ENCODE peak calls at places on chromosomes 13 and 19, in six cellular contexts. N is fibroblast of lung, Y is tibial artery, W is WERI-Rb-1, J is Panc1, U is lower lobe of right lung. H is an unnamed sample. For H3K36me3, the result is how much of the 10 kb centered on the place peaks cover.

GRCh38 chr13:44713793-44714469 is 137.8 kb upstream of the TSC22D1 start:
- DNase-seq in N (peak), Y (peak), W (no peak), J (no peak), U (no peak), H (peak)

GRCh38 chr19:56333506-56333905 is 18.9 kb upstream of the ZSCAN5A start:
- DNase-seq in N (peak), Y (peak), W (peak), J (no peak), U (no peak), H (no peak)

GRCh38 chr19:36245210-36246005 is 30.5 kb downstream of the ZNF146 start:
- DNase-seq in N (peak), Y (no peak), W (no peak), J (no peak), U (no peak), H (no peak)

GRCh38 chr13:89832827-89833226 is 1514.7 kb upstream of the MIR17HG start:
- DNase-seq in N (no peak), Y (no peak), W (no peak), J (no peak), U (no peak), H (no peak)

GRCh38 chr13:109146912-109147624 is 517.7 kb downstream of the MYO16 start:
- DNase-seq in N (peak), Y (no peak), W (no peak), J (peak), U (no peak), H (no peak)

GRCh38 chr19:35549174-35549788 is 3.9 kb downstream of the TMEM147 start:
- DNase-seq in N (peak), Y (no peak), W (peak), J (peak), U (no peak), H (no peak)

GRCh38 chr13:110397445-110397844 is 90.4 kb downstream of the COL4A2 start:
- DNase-seq in N (peak), Y (peak), W (no peak), J (no peak), U (no peak), H (peak)

GRCh38 chr19:37654118-37654517 is 1.1 kb downstream of the ZFP30 start:
- DNase-seq in N (no peak), Y (no peak), W (no peak), J (peak), U (no peak), H (no peak)

GRCh38 chr13:86002921-86003488 is 203.8 kb upstream of the SLITRK6 start:
- DNase-seq in N (no peak), Y (no peak), W (peak), J (no peak), U (no peak), H (no peak)

GRCh38 chr19:10279737-10280442 is 6.9 kb upstream of the ICAM4 start:
- DNase-seq in N (no peak), Y (no peak), W (no peak), J (no peak), U (no peak), H (no peak)

GRCh38 chr13:19680751-19681150 is 47.3 kb downstream of the MPHOSPH8 start:
- DNase-seq in N (no peak), Y (no peak), W (no peak), J (no peak), U (no peak), H (no peak)

GRCh38 chr13:94667190-94667589 is 45.2 kb downstream of the SOX21 start:
- DNase-seq in N (no peak), Y (no peak), W (no peak), J (no peak), U (no peak), H (no peak)

GRCh38 chr13:51494151-51494550 is 41.3 kb upstream of the INTS6 start:
- DNase-seq in N (no peak), Y (no peak), W (no peak), J (no peak), U (no peak), H (no peak)
- TF ChIP-seq CTCF in N (no peak), Y (no peak), W (no peak), J (no peak), U (no peak), H (no peak)

GRCh38 chr19:40804783-40805242 is 5.8 kb downstream of the EGLN2 start:
- DNase-seq in N (no peak), Y (no peak), W (peak), J (no peak), U (no peak), H (no peak)

GRCh38 chr19:40807147-40808020 is 8.4 kb downstream of the EGLN2 start:
- DNase-seq in N (no peak), Y (no peak), W (peak), J (no peak), U (no peak), H (no peak)

GRCh38 chr19:40803857-40804782 is 5.1 kb downstream of the EGLN2 start:
- DNase-seq in N (no peak), Y (no peak), W (peak), J (no peak), U (peak), H (no peak)

GRCh38 chr19:40806385-40807146 is 7.6 kb downstream of the EGLN2 start:
- DNase-seq in N (peak), Y (peak), W (peak), J (no peak), U (peak), H (peak)

GRCh38 chr19:40805258-40805868 is 6.4 kb downstream of the EGLN2 start:
- DNase-seq in N (no peak), Y (no peak), W (no peak), J (no peak), U (no peak), H (no peak)
- H3K36me3 ChIP-seq in N (under half), Y (under half), W (half or more), J (under half), U (half or more), H (under half)

DNA sequence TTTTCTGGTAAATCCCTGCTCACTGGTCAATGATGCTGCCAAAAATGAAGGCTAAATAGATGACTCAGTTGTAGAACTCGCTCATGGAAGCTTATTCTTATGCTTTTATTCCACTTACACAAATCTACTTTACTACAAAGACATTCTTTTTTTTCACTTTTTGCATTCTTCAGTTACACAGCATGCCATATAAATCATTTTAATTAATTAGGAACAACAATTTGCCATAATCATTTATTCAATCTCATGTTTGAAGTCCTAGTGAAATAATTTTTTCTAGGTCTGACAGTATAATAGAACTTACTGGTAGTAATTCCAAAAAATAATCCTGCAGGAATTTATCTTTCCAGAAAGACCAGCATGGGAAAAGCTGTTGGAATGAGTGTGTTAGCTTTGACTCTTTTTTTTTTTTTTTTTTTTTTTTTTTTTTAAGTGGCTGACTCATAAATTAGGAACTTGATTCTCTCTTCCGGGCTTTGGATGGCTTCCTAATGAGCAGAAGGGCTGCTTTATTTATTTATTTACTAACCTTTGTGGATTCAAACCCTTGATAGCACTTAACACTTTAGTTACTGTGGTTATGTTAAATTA is 256.7 kb downstream of the SPRY2 start:
- DNase-seq in N (peak), Y (no peak), W (no peak), J (peak), U (no peak), H (no peak)
- TF ChIP-seq CTCF in N (no peak), Y (no peak), W (no peak), J (no peak), U (no peak), H (no peak)

GRCh38 chr19:42323473-42323851 is 2.0 kb upstream of the MEGF8 start:
- DNase-seq in N (no peak), Y (no peak), W (no peak), J (no peak), U (no peak), H (no peak)
- H3K36me3 ChIP-seq in N (under half), Y (under half), W (under half), J (under half), U (under half), H (under half)

DNA sequence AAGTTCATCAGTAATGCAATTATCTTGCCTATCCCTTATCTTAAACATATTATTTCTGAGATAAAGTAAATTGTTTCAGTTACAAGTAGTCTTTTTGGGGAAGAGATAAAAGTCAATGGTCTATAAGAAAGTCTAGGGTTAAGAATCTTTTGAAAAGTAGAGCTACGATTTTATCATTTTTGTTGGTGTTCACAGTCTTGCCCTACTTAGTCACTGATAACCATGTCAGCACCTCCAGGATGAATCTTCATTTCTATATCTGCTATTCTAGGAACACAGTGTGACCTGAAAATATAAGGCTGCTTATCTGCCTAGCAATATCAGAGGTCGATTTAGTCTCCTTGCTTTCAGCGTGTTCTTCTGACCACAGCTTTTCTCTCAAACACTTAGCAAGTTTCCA is 1676.5 kb upstream of the PRR20A start:
- DNase-seq in N (no peak), Y (no peak), W (no peak), J (no peak), U (no peak), H (no peak)
- TF ChIP-seq CTCF in N (no peak), Y (no peak), W (no peak), J (no peak), U (no peak), H (no peak)

GRCh38 chr19:39362682-39363657 is 20.7 kb downstream of the SAMD4B start:
- DNase-seq in N (peak), Y (peak), W (no peak), J (no peak), U (no peak), H (no peak)
- H3K36me3 ChIP-seq in N (under half), Y (half or more), W (half or more), J (half or more), U (half or more), H (half or more)

GRCh38 chr19:14528419-14529253 is 758 bp upstream of the TECR start:
- DNase-seq in N (peak), Y (no peak), W (no peak), J (no peak), U (peak), H (no peak)

GRCh38 chr19:14526423-14526822 is 3.0 kb upstream of the TECR start:
- DNase-seq in N (no peak), Y (no peak), W (no peak), J (no peak), U (no peak), H (no peak)

GRCh38 chr19:14530005-14530348 is 583 bp downstream of the TECR start:
- DNase-seq in N (no peak), Y (no peak), W (no peak), J (no peak), U (peak), H (no peak)

GRCh38 chr19:14529254-14530004 is at the start of gene TECR:
- DNase-seq in N (peak), Y (peak), W (peak), J (peak), U (peak), H (peak)

GRCh38 chr19:14525729-14526128 is 3.7 kb upstream of the TECR start:
- DNase-seq in N (no peak), Y (no peak), W (no peak), J (no peak), U (no peak), H (no peak)
- TF ChIP-seq CTCF in N (no peak), Y (no peak), W (no peak), J (no peak), U (no peak), H (no peak)

H was measured in ascending aorta.